ENCODE peak calls at places on chromosomes 1 and 21, in five cellular contexts. P, M, E, F and G are unnamed samples. For H3K4me1, the result is how much of the 10 kb centered on the place peaks cover.

GRCh38 chr1:96509944-96510343 is 211.6 kb upstream of the PTBP2 start:
- DNase-seq in P (no peak), M (no peak), F (no peak), E (no peak), G (no peak)

GRCh38 chr1:156291226-156292061 is 4.0 kb downstream of the GLMP start:
- DNase-seq in E (no peak), F (no peak), M (peak), P (peak), G (peak)

GRCh38 chr21:45572231-45572630 is 30.0 kb upstream of the SLC19A1 start:
- DNase-seq in E (no peak), M (no peak), P (peak), F (no peak), G (no peak)

GRCh38 chr1:47931395-47931794 is 65.8 kb downstream of the TRABD2B start:
- DNase-seq in F (no peak), P (peak), E (no peak), M (no peak), G (no peak)

GRCh38 chr1:107277022-107277421 is 136.2 kb downstream of the NTNG1 start:
- DNase-seq in F (no peak), M (peak), E (no peak), P (no peak), G (no peak)

GRCh38 chr1:179883040-179883501 is 986 bp downstream of the TOR1AIP1 start:
- DNase-seq in P (no peak), E (peak), M (no peak), F (no peak), G (no peak)

GRCh38 chr1:53477626-53478025 is 18.4 kb downstream of the DMRTB1 start:
- DNase-seq in M (no peak), F (no peak), P (peak), E (no peak), G (no peak)

GRCh38 chr1:109787845-109788605 is 24.3 kb upstream of the EPS8L3 start:
- DNase-seq in P (peak), E (no peak), M (no peak), F (no peak), G (no peak)

GRCh38 chr1:59008599-59009347 is 224.9 kb upstream of the JUN start:
- DNase-seq in F (no peak), M (no peak), E (no peak), P (no peak), G (peak)

GRCh38 chr1:31151402-31151801 is 85.9 kb upstream of the PUM1 start:
- DNase-seq in F (no peak), M (no peak), P (no peak), E (no peak), G (no peak)

GRCh38 chr1:172107261-172107820 is 266.0 kb downstream of the DNM3 start:
- DNase-seq in M (no peak), E (no peak), F (no peak), P (no peak), G (no peak)

GRCh38 chr1:235093685-235094592 is 34.7 kb downstream of the TOMM20 start:
- DNase-seq in F (no peak), E (peak), P (peak), M (no peak), G (peak)

GRCh38 chr1:67264899-67265298 is 42.8 kb upstream of the IL12RB2 start:
- DNase-seq in M (no peak), E (peak), F (no peak), P (no peak), G (no peak)

GRCh38 chr1:61132176-61133047 is 50.1 kb downstream of the NFIA start:
- DNase-seq in E (no peak), P (no peak), M (no peak), F (no peak), G (no peak)

GRCh38 chr1:25802915-25803314 is 2.9 kb downstream of the SELENON start:
- DNase-seq in M (no peak), P (no peak), E (no peak), F (no peak), G (no peak)
- H3K4me1 ChIP-seq in M (under half), P (half or more), E (under half), F (half or more), G (under half)

GRCh38 chr21:43923391-43923790 is 58.4 kb downstream of the AGPAT3 start:
- DNase-seq in P (no peak), F (no peak), M (no peak), E (no peak), G (no peak)

GRCh38 chr21:43926196-43926595 is 61.2 kb downstream of the AGPAT3 start:
- DNase-seq in F (no peak), M (no peak), E (no peak), P (no peak), G (no peak)

GRCh38 chr21:43924421-43925095 is 59.5 kb downstream of the AGPAT3 start:
- DNase-seq in M (no peak), E (no peak), F (no peak), P (no peak), G (peak)

GRCh38 chr21:43925609-43926008 is 60.6 kb downstream of the AGPAT3 start:
- DNase-seq in F (no peak), P (no peak), E (no peak), M (no peak), G (peak)

GRCh38 chr21:43925096-43925481 is 60.1 kb downstream of the AGPAT3 start:
- DNase-seq in E (no peak), F (no peak), M (no peak), P (no peak), G (no peak)
- H3K4me1 ChIP-seq in E (under half), F (half or more), M (under half), P (under half), G (under half)

GRCh38 chr1:153611024-153611352 is 1.9 kb downstream of the S100A16 start:
- DNase-seq in E (no peak), P (no peak), M (no peak), F (no peak), G (no peak)

GRCh38 chr1:153611356-153611755 is 1.6 kb downstream of the S100A16 start:
- DNase-seq in P (no peak), M (no peak), F (no peak), E (no peak), G (no peak)

GRCh38 chr1:153608742-153609584 is 4.0 kb downstream of the S100A16 start:
- DNase-seq in E (no peak), F (no peak), P (peak), M (no peak), G (peak)

GRCh38 chr1:153609585-153609907 is 3.4 kb downstream of the S100A16 start:
- DNase-seq in F (no peak), M (no peak), P (no peak), E (no peak), G (no peak)

DNA sequence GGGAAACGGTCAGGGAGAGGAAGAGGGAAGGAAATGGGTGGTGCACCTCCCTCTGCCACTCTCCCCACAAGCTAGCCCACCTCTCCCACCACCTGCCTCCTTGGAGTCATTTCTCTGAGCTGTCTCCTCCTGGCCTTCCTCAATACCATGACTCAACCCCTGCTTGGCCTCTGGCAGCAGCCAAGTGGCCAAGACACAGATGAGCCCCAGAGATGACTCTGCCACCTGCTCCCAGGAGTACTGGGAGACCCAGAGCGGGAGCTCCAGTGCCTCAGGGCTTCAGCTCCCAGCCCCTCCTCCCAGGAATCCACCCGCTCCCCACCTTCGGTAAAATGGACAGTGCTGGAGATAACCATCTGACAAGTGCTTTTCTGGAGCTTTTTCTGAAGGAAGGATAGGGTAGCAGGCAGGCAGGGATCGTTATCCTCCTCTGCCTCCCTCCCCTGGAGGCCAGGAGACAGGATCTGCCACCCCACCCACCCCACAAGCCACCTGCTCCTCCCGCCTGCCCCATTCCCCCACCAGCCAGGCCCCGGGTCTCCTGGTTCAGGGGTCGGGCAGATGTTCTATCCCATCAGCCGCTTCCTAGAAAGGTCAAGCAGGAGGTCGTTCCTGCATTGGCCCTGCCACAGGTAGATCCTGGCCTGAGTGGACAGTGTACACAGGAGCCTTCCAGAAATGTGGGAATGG is 2.5 kb downstream of the S100A16 start:
- DNase-seq in P (no peak), M (no peak), F (no peak), E (no peak), G (no peak)
- H3K4me1 ChIP-seq in P (under half), M (under half), F (under half), E (under half), G (under half)

GRCh38 chr1:225770586-225771248 is 6.9 kb upstream of the SRP9 start:
- DNase-seq in P (peak), M (no peak), E (no peak), F (no peak), G (no peak)

GRCh38 chr1:225772848-225773247 is 4.8 kb upstream of the SRP9 start:
- DNase-seq in F (no peak), E (no peak), P (no peak), M (no peak), G (no peak)

GRCh38 chr1:225774276-225775147 is 3.1 kb upstream of the SRP9 start:
- DNase-seq in M (no peak), E (no peak), P (no peak), F (no peak), G (no peak)

GRCh38 chr1:225771661-225772322 is 5.8 kb upstream of the SRP9 start:
- DNase-seq in E (no peak), M (no peak), F (no peak), P (peak), G (no peak)

GRCh38 chr1:225772323-225772768 is 5.3 kb upstream of the SRP9 start:
- DNase-seq in E (no peak), M (peak), P (peak), F (no peak), G (peak)
- H3K4me1 ChIP-seq in E (under half), M (under half), P (under half), F (under half), G (under half)

GRCh38 chr1:6530504-6531160 is 23.7 kb downstream of the NOL9 start:
- DNase-seq in F (no peak), E (no peak), M (no peak), P (no peak), G (no peak)

GRCh38 chr1:6538958-6539357 is 15.4 kb downstream of the NOL9 start:
- DNase-seq in F (no peak), M (no peak), E (no peak), P (no peak), G (no peak)

GRCh38 chr1:6535214-6535613 is 19.1 kb downstream of the NOL9 start:
- DNase-seq in M (no peak), P (no peak), F (no peak), E (no peak), G (no peak)

GRCh38 chr1:6534248-6534647 is 20.1 kb downstream of the NOL9 start:
- DNase-seq in F (no peak), P (no peak), E (no peak), M (no peak), G (no peak)

GRCh38 chr1:6536291-6536690 is 18.0 kb downstream of the NOL9 start:
- DNase-seq in E (no peak), M (no peak), F (no peak), P (no peak), G (no peak)
- H3K4me1 ChIP-seq in E (under half), M (under half), F (under half), P (under half), G (under half)

GRCh38 chr1:226977288-226977972 is 37.3 kb downstream of the COQ8A start:
- DNase-seq in E (no peak), F (no peak), M (no peak), P (peak), G (no peak)

GRCh38 chr1:226979517-226980121 is 39.5 kb downstream of the COQ8A start:
- DNase-seq in F (no peak), P (no peak), M (no peak), E (no peak), G (peak)

GRCh38 chr1:226979115-226979516 is 39.0 kb downstream of the COQ8A start:
- DNase-seq in M (no peak), F (no peak), P (no peak), E (no peak), G (no peak)

GRCh38 chr1:226977973-226978344 is 37.9 kb downstream of the COQ8A start:
- DNase-seq in F (no peak), M (no peak), E (no peak), P (no peak), G (no peak)

DNA sequence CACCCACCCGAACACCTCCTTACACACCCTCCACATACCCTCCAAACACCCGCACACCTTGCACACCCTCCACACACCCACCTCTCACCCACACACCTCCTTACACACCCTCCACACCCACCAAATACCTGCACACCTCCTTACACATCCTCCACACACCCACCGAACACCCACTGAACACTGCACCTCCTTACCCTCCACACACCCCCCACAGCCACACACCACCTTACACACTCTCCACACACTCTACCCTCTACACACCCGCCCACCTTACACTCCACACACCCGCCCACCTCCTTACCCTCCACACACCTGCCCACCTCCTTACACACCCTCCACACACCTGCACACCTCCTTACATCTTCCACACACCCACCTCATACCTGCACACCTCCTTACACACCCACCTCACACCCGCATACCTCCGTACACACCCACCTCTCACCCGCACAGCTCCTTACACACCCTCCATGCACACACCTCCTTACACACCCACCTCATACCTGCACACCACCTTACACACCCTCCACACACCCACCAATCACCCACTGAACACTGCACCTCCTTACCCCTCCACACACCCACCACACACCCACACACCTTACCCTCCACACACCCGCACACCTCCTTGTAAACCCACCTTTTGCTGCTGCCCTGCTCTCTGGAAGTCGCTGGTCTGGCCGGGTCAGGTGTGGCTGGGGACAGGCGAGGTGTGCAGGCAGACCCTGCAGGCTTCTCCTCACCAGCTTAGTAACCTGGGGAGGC is 38.4 kb downstream of the COQ8A start:
- DNase-seq in P (peak), M (no peak), E (no peak), F (no peak), G (no peak)
- H3K4me1 ChIP-seq in P (under half), M (under half), E (under half), F (under half), G (under half)

GRCh38 chr1:228804173-228804572 is 68.9 kb downstream of the RHOU start:
- DNase-seq in P (no peak), E (no peak), M (no peak), F (no peak), G (no peak)

GRCh38 chr1:228803421-228803820 is 68.1 kb downstream of the RHOU start:
- DNase-seq in F (no peak), E (no peak), P (no peak), M (no peak), G (no peak)

GRCh38 chr1:228801068-228801467 is 65.8 kb downstream of the RHOU start:
- DNase-seq in E (no peak), M (no peak), P (no peak), F (no peak), G (no peak)

GRCh38 chr1:228804640-228805413 is 69.5 kb downstream of the RHOU start:
- DNase-seq in E (peak), P (no peak), M (no peak), F (no peak), G (no peak)

GRCh38 chr1:228802386-228803221 is 67.3 kb downstream of the RHOU start:
- DNase-seq in M (no peak), P (no peak), E (no peak), F (no peak), G (peak)
- H3K4me1 ChIP-seq in M (under half), P (under half), E (under half), F (under half), G (under half)

DNA sequence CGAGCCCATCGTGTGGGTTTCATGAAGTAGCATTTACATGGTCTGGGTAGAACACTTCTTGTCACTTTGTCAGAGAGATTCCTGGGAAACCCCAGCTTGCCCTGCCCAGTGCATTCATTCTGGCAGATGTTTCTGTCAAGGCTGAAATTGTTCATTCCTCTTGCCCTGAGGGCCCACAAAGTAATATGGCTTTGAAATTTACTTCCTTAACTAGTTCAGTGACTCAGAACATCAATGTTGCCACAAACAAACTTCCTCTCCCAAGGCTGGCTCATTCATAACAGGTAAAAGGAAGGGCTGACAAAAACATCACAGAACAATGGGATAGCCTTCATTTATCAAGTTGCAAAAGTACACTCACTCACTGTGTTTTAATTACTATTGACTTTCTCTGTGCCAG is 5.0 kb upstream of the KIAA0040 start:
- DNase-seq in M (no peak), F (no peak), P (no peak), E (no peak), G (no peak)
- H3K4me1 ChIP-seq in M (under half), F (under half), P (under half), E (under half), G (under half)

DNA sequence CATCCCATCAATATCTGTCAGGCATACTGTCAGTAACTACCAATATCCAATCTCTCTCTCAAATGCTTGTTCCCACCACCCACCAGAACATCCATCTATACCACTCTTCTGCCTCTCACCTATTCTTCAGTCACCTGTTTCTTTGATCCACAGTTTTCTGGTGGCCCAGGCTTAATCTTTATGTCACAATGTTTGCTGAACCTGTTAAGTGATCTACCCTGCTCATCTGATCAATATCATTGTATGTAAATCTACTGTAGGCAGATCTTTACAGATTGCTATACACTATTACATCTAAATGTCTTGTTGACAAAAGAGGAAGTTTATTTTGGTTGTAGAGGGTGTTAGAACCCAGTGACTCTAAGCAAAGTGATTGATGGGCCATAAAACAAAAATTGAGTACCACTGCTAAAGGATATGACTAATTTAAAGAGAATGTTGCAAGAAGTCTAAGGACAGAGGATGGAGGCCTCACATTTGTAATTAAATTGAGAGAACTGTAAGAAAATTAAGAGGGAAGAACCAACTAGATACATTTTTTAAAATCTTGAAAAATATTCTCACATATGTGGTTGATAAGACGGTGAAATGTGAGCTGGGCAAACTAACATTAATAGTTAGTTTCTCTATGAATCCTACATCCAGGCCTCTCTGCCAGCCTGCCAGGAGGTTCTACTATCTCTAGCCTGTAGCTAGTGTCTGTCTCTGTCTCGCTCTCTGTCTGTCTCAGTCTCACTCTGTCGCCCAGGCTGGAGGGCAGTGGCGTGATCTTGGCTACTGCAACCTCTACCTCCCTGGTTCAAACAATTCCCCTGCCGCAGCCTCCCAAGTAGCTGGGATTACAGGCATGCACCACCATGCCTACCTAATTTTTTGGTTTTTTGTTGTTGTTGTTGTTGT is 34.1 kb downstream of the EGLN1 start:
- DNase-seq in P (no peak), F (no peak), E (peak), M (no peak), G (no peak)
- H3K4me1 ChIP-seq in P (under half), F (under half), E (under half), M (under half), G (under half)

GRCh38 chr1:160169553-160170399 is 18.4 kb downstream of the ATP1A4 start:
- DNase-seq in F (no peak), M (peak), P (no peak), E (no peak), G (no peak)
- H3K4me1 ChIP-seq in F (under half), M (under half), P (under half), E (under half), G (under half)